ENCODE peak calls at places on chromosomes 16 and 17, in six cellular contexts. E is stomach, S is GM23248, Q is prostate gland, R is tibial artery, F is fibroblast of lung. W is an unnamed sample. For H3K9me3, the result is how much of the 10 kb centered on the place peaks cover.

GRCh38 chr17:73691321-73691766 is 47.1 kb upstream of the SDK2 start:
- DNase-seq in F (no peak), Q (no peak), S (no peak), R (no peak), E (no peak), W (no peak)

GRCh38 chr16:81482329-81483063 is 37.9 kb downstream of the CMIP start:
- DNase-seq in F (no peak), S (no peak), E (no peak), Q (no peak), R (no peak), W (no peak)

GRCh38 chr16:20901441-20902112 is 1.0 kb downstream of the LYRM1 start:
- DNase-seq in E (peak), R (peak), S (peak), Q (peak), F (peak), W (no peak)

GRCh38 chr17:40303009-40303657 is 5.8 kb upstream of the RARA start:
- DNase-seq in F (peak), R (no peak), S (peak), Q (no peak), E (peak), W (peak)

GRCh38 chr16:57531635-57532220 is 4.6 kb downstream of the CCDC102A start:
- DNase-seq in R (peak), Q (no peak), S (no peak), F (no peak), E (no peak), W (no peak)

GRCh38 chr17:80862341-80862969 is 129.2 kb upstream of the CHMP6 start:
- DNase-seq in S (no peak), R (no peak), E (no peak), F (no peak), Q (no peak), W (no peak)

GRCh38 chr17:68035131-68035522 is 408 bp upstream of the KPNA2 start:
- DNase-seq in E (peak), F (no peak), R (peak), Q (peak), S (peak), W (no peak)

GRCh38 chr17:17343896-17344506 is 40.8 kb downstream of the NT5M start:
- DNase-seq in E (peak), Q (no peak), R (peak), S (no peak), F (no peak), W (no peak)

GRCh38 chr17:45231481-45232116 is 9.9 kb downstream of the FMNL1 start:
- DNase-seq in Q (no peak), R (no peak), F (no peak), E (peak), S (no peak), W (no peak)

GRCh38 chr17:80793851-80794267 is 197.8 kb upstream of the CHMP6 start:
- DNase-seq in E (no peak), S (peak), Q (no peak), R (no peak), F (peak), W (no peak)

GRCh38 chr16:4240624-4241023 is 1.3 kb downstream of the SRL start:
- DNase-seq in F (no peak), E (no peak), S (no peak), Q (no peak), R (no peak), W (no peak)

GRCh38 chr17:42276609-42277341 is 584 bp upstream of the STAT5B start:
- DNase-seq in Q (no peak), S (peak), E (peak), R (peak), F (peak), W (peak)

GRCh38 chr16:52581530-52581929 is 34.6 kb upstream of the TOX3 start:
- DNase-seq in F (no peak), Q (no peak), S (no peak), E (no peak), R (no peak), W (no peak)

GRCh38 chr17:46832945-46833839 is 14.7 kb upstream of the WNT3 start:
- DNase-seq in F (peak), S (peak), Q (peak), R (no peak), E (no peak), W (peak)

GRCh38 chr17:27245230-27245696 is 48.7 kb upstream of the WSB1 start:
- DNase-seq in R (peak), Q (peak), S (peak), F (peak), E (peak), W (peak)

GRCh38 chr16:50708373-50709060 is 15.1 kb downstream of the NOD2 start:
- DNase-seq in S (no peak), Q (no peak), R (no peak), F (no peak), E (no peak), W (no peak)

GRCh38 chr17:11490171-11490760 is 108.0 kb upstream of the DNAH9 start:
- DNase-seq in S (no peak), E (no peak), F (no peak), R (no peak), Q (no peak), W (no peak)

GRCh38 chr17:2854662-2855061 is 58.4 kb downstream of the RAP1GAP2 start:
- DNase-seq in Q (no peak), R (no peak), F (no peak), E (peak), S (peak), W (no peak)

GRCh38 chr17:49616546-49617205 is 41.0 kb downstream of the NXPH3 start:
- DNase-seq in E (peak), R (peak), F (peak), S (peak), Q (no peak), W (no peak)

GRCh38 chr17:68870427-68870826 is 84.8 kb downstream of the ABCA8 start:
- DNase-seq in Q (no peak), F (no peak), R (no peak), E (no peak), S (no peak), W (no peak)

GRCh38 chr16:23704772-23705516 is 8.1 kb downstream of the ERN2 start:
- DNase-seq in E (no peak), Q (no peak), S (no peak), R (no peak), F (no peak), W (no peak)

GRCh38 chr16:23702951-23703350 is 10.1 kb downstream of the ERN2 start:
- DNase-seq in E (no peak), Q (no peak), F (no peak), S (no peak), R (no peak), W (no peak)

GRCh38 chr16:23705517-23705902 is 7.5 kb downstream of the ERN2 start:
- DNase-seq in F (no peak), Q (no peak), E (no peak), R (no peak), S (no peak), W (no peak)

GRCh38 chr16:23709536-23709935 is 3.5 kb downstream of the ERN2 start:
- DNase-seq in E (no peak), S (no peak), Q (no peak), F (no peak), R (no peak), W (no peak)

DNA sequence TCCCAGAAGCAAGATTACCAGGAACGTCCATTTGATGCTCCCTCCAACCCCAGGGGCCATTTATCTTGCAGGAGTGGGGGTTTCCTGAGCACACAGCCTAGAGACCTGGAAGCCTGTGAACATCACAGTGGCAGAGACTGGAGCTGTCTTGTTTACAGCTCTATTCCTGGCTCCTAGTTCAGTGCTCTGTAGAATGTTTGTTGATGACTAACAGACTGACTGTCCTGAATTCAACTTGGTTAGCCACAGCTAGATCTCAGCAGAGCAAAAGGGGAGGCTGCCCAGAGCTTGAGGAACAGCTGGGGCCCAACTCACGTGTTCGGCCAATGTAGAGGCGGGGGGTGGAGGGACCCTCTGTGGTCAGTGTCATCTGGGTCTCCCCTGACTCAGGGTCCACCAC is 6.6 kb downstream of the ERN2 start:
- DNase-seq in S (no peak), F (no peak), Q (no peak), E (no peak), R (no peak), W (no peak)
- H3K9me3 ChIP-seq in S (under half), F (under half), Q (under half), E (under half), R (under half), W (under half)

DNA sequence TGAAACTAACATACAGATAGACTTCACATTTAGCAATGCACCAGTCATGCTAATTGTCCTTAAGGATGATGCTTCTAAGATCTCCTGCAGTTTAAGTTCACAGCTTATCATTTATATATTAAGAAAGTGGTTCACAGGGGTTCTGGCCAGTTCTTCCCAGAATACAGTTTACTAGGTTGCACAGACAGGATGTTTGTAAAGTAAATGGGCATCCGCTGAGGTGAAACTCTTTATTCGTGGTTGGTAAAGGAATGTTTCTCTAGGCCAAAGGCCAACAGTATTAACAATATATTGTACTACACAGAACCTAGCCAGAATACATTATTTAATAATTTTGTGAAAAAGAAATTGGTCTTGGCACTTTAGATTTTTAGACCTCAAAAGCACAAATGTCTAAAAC is 1427.3 kb downstream of the CDH8 start:
- DNase-seq in R (no peak), Q (no peak), S (no peak), F (no peak), E (no peak), W (no peak)
- H3K9me3 ChIP-seq in R (under half), Q (under half), S (under half), F (under half), E (under half), W (under half)

GRCh38 chr16:35234679-35235078 is 1775.3 kb downstream of the TP53TG3F start:
- DNase-seq in S (no peak), E (no peak), Q (no peak), R (no peak), F (no peak), W (no peak)

DNA sequence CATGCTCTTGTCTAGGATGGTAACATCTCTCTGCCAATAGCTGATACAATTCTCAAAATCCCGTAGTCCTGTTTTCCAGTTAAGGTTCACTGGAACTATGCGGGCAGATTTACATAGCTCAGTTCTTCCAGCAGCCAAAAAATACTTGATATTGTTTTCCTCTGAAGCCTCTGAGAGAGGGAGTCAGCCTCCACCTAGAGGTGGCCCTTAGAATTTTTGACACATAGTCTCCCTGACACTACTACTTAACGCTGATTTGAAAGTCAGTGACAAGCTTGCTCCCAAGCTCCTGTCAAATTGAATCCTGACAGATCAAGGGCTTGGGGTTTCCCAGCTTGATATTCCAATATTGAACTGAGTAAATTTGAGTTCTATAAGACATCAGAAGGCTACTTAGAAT is 1780.1 kb downstream of the TP53TG3F start:
- DNase-seq in E (no peak), R (no peak), Q (no peak), F (no peak), S (no peak), W (no peak)
- H3K9me3 ChIP-seq in E (under half), R (under half), Q (under half), F (under half), S (under half), W (under half)

GRCh38 chr16:77938913-77939312 is 83.4 kb upstream of the CLEC3A start:
- DNase-seq in F (no peak), S (no peak), E (no peak), Q (no peak), R (no peak), W (no peak)
- H3K9me3 ChIP-seq in F (under half), S (under half), E (under half), Q (under half), R (under half), W (under half)

W was measured in AG04450.